ENCODE peak calls at places on chromosomes 4 and X, in nine cellular contexts. G, C, V, F, Y, P, T, U and S are unnamed samples.

GRCh38 chrX:16143968-16144367 is 20.6 kb downstream of the GRPR start:
- DNase-seq in F (no peak), C (no peak), T (no peak), G (no peak), P (no peak), Y (no peak), V (no peak), U (no peak), S (no peak)

GRCh38 chrX:133171962-133172708 is 46.0 kb downstream of the TFDP3 start:
- DNase-seq in F (no peak), G (peak; percentile 22), P (no peak), T (no peak), Y (peak; percentile 24), U (no peak), V (peak; percentile 33), C (peak; percentile 1), S (no peak)

GRCh38 chr4:92646826-92647225 is 343.1 kb downstream of the GRID2 start:
- DNase-seq in F (no peak), V (no peak), G (no peak), T (no peak), U (no peak), Y (no peak), P (no peak), C (no peak), S (no peak)

GRCh38 chrX:136138939-136139338 is 8.4 kb upstream of the FHL1 start:
- DNase-seq in F (no peak), T (no peak), G (no peak), V (no peak), C (no peak), P (no peak), Y (no peak), U (no peak), S (no peak)

GRCh38 chrX:133437356-133437755 is 22.1 kb upstream of the GPC4 start:
- DNase-seq in U (no peak), P (no peak), V (peak; percentile 11), C (no peak), G (no peak), F (no peak), T (no peak), Y (no peak), S (no peak)

GRCh38 chrX:107940095-107940494 is 42.1 kb downstream of the TEX13B start:
- DNase-seq in C (no peak), T (no peak), F (no peak), Y (no peak), V (no peak), P (no peak), U (no peak), G (no peak), S (no peak)

GRCh38 chrX:17812763-17813162 is 48.3 kb downstream of the RAI2 start:
- DNase-seq in C (no peak), T (no peak), Y (peak; percentile 38), G (no peak), P (no peak), U (no peak), F (no peak), V (peak; percentile 39), S (no peak)

GRCh38 chr4:55830741-55831140 is 11.2 kb downstream of the EXOC1L start:
- DNase-seq in G (no peak), V (no peak), C (no peak), U (no peak), P (no peak), T (no peak), Y (no peak), F (no peak), S (no peak)

GRCh38 chrX:51867626-51868025 is 25.8 kb upstream of the MAGED1 start:
- DNase-seq in V (no peak), F (no peak), C (no peak), P (no peak), G (no peak), T (no peak), U (no peak), Y (no peak), S (no peak)

GRCh38 chr4:47551682-47552081 is 66.6 kb downstream of the ATP10D start:
- DNase-seq in V (no peak), T (no peak), G (no peak), Y (no peak), P (no peak), F (no peak), U (no peak), C (no peak), S (no peak)

GRCh38 chr4:78666830-78667258 is 109.3 kb upstream of the BMP2K start:
- DNase-seq in P (no peak), Y (no peak), G (no peak), V (no peak), U (no peak), C (peak; percentile 54), T (no peak), F (no peak), S (no peak)

GRCh38 chr4:114603455-114603854 is 4.8 kb downstream of the UGT8 start:
- DNase-seq in U (no peak), C (no peak), F (no peak), V (no peak), Y (no peak), T (no peak), G (no peak), P (peak; percentile 26), S (no peak)

GRCh38 chrX:81120270-81120935 is 81.3 kb downstream of the HMGN5 start:
- DNase-seq in Y (no peak), C (no peak), F (no peak), V (no peak), U (no peak), P (no peak), G (no peak), T (no peak), S (no peak)

DNA sequence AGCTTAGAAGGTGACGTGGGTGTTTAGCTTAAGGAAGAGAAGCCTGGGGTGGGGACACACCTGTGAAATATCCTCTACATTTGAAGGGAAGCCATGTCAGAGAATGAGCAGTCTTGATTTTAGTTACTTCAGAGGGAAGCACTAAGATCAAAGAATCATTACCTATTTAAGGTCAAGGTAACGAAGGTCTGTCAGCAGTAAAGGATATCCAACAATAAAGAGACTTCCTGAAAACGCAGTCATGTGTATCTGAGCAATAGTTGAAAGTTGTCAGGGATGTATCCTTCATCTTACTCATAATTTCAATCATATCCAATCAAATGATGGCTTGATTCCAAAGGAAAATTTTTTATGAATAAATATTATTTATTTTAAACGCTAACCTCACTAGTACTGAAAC is 33.5 kb downstream of the IGFBP7 start:
- DNase-seq in F (no peak), G (no peak), V (no peak), U (no peak), T (no peak), Y (no peak), P (no peak), C (no peak), S (no peak)
- H3K4me1 ChIP-seq in F (peaks cover 62% of the 10 kb centered on the region), G (peaks cover 38% of the 10 kb centered on the region), V (peaks cover 19% of the 10 kb centered on the region), U (no peaks in the 10 kb centered on the region), T (peaks cover 6% of the 10 kb centered on the region), Y (peaks cover 24% of the 10 kb centered on the region), P (peaks cover 13% of the 10 kb centered on the region), C (peaks cover 52% of the 10 kb centered on the region), S (peaks cover 49% of the 10 kb centered on the region)

DNA sequence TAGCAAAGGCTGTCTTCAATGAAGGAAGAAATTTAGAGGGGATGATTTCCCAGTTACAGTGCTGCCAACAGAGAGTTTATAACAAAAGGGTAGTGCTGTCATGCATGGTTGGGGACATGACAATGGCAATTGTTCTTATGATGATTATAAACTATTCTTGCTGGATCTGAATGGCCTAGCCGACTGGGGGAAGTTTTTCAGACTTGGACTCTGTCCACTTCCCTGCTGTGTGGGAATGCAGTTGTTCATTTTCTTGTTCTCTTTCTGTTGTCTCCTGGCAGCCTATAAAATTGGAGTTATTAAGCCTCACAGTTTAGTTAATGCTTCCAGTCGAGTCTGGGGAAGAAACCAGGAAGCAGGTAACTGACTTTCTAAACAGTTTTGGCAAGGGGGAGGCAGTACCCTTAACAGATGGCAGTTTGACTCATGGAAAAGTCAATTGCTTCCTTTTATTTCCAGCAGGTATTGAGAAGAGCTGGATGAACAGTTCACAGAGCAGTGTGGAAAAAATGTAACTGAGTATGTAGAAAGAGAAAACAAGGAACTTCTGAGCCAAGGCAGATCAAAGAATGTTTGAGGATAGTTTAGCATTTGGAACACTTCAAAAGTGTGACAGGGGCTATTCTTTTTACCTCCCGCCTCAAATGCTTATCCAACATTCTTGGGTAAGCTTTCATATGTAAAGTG is 582.7 kb downstream of the RAPGEF2 start:
- DNase-seq in F (no peak), G (no peak), P (no peak), T (no peak), C (no peak), V (peak; percentile 15), Y (no peak), U (no peak), S (no peak)
- TF ChIP-seq POLR2AphosphoS5 in F (no peak), G (no peak), P (no peak), T (no peak), C (no peak), V (no peak), Y (no peak), U (no peak), S (no peak)

DNA sequence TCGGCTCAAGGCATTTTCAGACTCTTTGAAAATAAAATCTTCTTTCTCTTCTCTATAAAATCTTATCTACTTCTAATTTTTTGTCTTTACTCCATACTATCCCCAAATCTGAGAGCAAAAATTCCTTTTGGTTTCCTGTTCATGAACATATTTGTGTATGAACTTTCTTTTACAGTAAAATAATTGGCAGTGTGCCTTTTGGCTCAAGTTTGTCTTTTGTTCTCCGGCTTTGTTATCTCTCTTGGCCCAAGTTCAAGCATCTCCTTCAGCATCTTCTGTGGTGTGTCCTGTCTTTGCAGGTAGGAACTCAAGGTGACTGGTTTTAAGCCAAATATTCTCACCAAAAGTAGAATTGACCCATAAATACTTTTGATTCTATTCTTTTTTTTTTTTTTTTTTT is 276.6 kb upstream of the FAT1 start:
- DNase-seq in F (no peak), V (no peak), U (no peak), P (no peak), G (no peak), T (no peak), Y (no peak), C (no peak), S (no peak)
- H3K4me1 ChIP-seq in F (no peaks in the 10 kb centered on the region), V (no peaks in the 10 kb centered on the region), U (no peaks in the 10 kb centered on the region), P (no peaks in the 10 kb centered on the region), G (no peaks in the 10 kb centered on the region), T (no peaks in the 10 kb centered on the region), Y (no peaks in the 10 kb centered on the region), C (no peaks in the 10 kb centered on the region), S (no peaks in the 10 kb centered on the region)

GRCh38 chrX:65696613-65697012 is 29.2 kb downstream of the MSN start:
- DNase-seq in U (no peak), G (no peak), F (no peak), P (no peak), T (no peak), V (no peak), Y (no peak), C (no peak), S (no peak)

GRCh38 chrX:65697173-65697572 is 29.7 kb downstream of the MSN start:
- DNase-seq in G (no peak), P (no peak), T (no peak), F (no peak), V (no peak), U (no peak), C (no peak), Y (no peak), S (no peak)

GRCh38 chrX:65702956-65703355 is 35.5 kb downstream of the MSN start:
- DNase-seq in Y (no peak), V (no peak), F (no peak), P (no peak), U (no peak), G (no peak), T (no peak), C (no peak), S (no peak)

GRCh38 chrX:65695849-65696248 is 28.4 kb downstream of the MSN start:
- DNase-seq in T (no peak), P (no peak), Y (no peak), U (no peak), G (no peak), F (no peak), C (no peak), V (no peak), S (no peak)

GRCh38 chrX:65697915-65698796 is 30.7 kb downstream of the MSN start:
- DNase-seq in G (no peak), C (peak; percentile 55), V (peak; percentile 15), F (no peak), T (no peak), Y (no peak), U (no peak), P (peak; percentile 66), S (no peak)
- TF ChIP-seq POLR2AphosphoS5 in G (no peak), C (no peak), V (no peak), F (no peak), T (no peak), Y (no peak), U (no peak), P (peak; percentile 32), S (no peak)